ENCODE peak calls at places on chromosomes 4 and X, in five cellular contexts. S is AG20443; U is colonic mucosa; X is CD4-positive, alpha-beta T cell; E is neural crest cell. K is an unnamed sample.

GRCh38 chr4:135256111-135256510 is 1054.5 kb upstream of the PABPC4L start:
- DNase-seq in S (no peak), U (no peak), X (no peak), E (no peak), K (no peak)

GRCh38 chr4:188130355-188130754 is 8.9 kb upstream of the TRIML1 start:
- DNase-seq in S (no peak), U (no peak), X (no peak), E (no peak), K (no peak)

GRCh38 chr4:5800496-5800895 is 89.5 kb downstream of the EVC start:
- DNase-seq in S (no peak), U (no peak), X (no peak), E (no peak), K (no peak)

GRCh38 chr4:4659871-4660651 is 118.2 kb upstream of the STX18 start:
- DNase-seq in S (peak), U (no peak), X (no peak), E (no peak), K (no peak)

GRCh38 chrX:123884809-123885408 is 25.1 kb downstream of the XIAP start:
- DNase-seq in S (peak), U (peak), X (no peak), E (peak), K (peak)

GRCh38 chrX:41921492-41922124 is 1.7 kb downstream of the CASK start:
- DNase-seq in S (peak), U (no peak), X (no peak), E (no peak), K (no peak)

GRCh38 chr4:7161721-7162214 is 30.6 kb upstream of the SORCS2 start:
- DNase-seq in S (peak), U (peak), X (no peak), E (no peak), K (no peak)

GRCh38 chr4:186719925-186720694 is 3.5 kb downstream of the FAT1 start:
- DNase-seq in S (no peak), U (no peak), X (no peak), E (peak), K (peak)

GRCh38 chr4:118344801-118345200 is 8.0 kb downstream of the PRSS12 start:
- DNase-seq in S (no peak), U (no peak), X (no peak), E (no peak), K (no peak)

GRCh38 chrX:6574762-6575161 is 39.8 kb upstream of the VCX3A start:
- DNase-seq in S (no peak), U (no peak), X (no peak), E (no peak), K (no peak)

GRCh38 chr4:99507762-99508161 is 3.1 kb upstream of the C4orf17 start:
- DNase-seq in S (no peak), U (no peak), X (no peak), E (no peak), K (no peak)

GRCh38 chr4:84232311-84233095 is 266.6 kb downstream of the NKX6-1 start:
- DNase-seq in S (no peak), U (no peak), X (no peak), E (no peak), K (no peak)

GRCh38 chr4:25406081-25406692 is 29.1 kb downstream of the ANAPC4 start:
- DNase-seq in S (peak), U (no peak), X (no peak), E (no peak), K (no peak)

K was measured in NCI-H510A treated with DMSO at 0.1 percent for 48 hours.